ENCODE peak calls at places on chromosomes 13 and 19, in six cellular contexts. R is ELR, T is hippocampal formation, G is non-pigmented ciliary epithelial cell, B is EH, J is astrocyte of the spinal cord. V is an unnamed sample.

GRCh38 chr13:43583331-43583730 is 203.4 kb downstream of the ENOX1 start:
- DNase-seq in R (no peak), T (no peak), G (no peak), B (peak; percentile 51), J (no peak), V (no peak)

GRCh38 chr19:2431318-2432055 is 4.1 kb upstream of the TIMM13 start:
- DNase-seq in R (no peak), T (no peak), G (no peak), B (no peak), J (no peak), V (no peak)

GRCh38 chr13:114147803-114148520 is 15.5 kb upstream of the RASA3 start:
- DNase-seq in R (no peak), T (no peak), G (no peak), B (no peak), J (no peak), V (no peak)

GRCh38 chr19:14614099-14614412 is 31.2 kb downstream of the CLEC17A start:
- DNase-seq in R (no peak), T (no peak), G (no peak), B (no peak), J (no peak), V (no peak)

GRCh38 chr13:88736026-88736425 is 1064.9 kb downstream of the SLITRK5 start:
- DNase-seq in R (peak; percentile 52), T (no peak), G (no peak), B (no peak), J (no peak), V (no peak)

GRCh38 chr13:103663996-103664395 is 597.8 kb upstream of the SLC10A2 start:
- DNase-seq in R (no peak), T (no peak), G (no peak), B (no peak), J (no peak), V (no peak)

GRCh38 chr19:49421039-49421877 is 2.0 kb downstream of the PTH2 start:
- DNase-seq in R (peak; percentile 36), T (no peak), G (no peak), B (peak; percentile 74), J (peak; percentile 27), V (peak; percentile 43)

GRCh38 chr13:44452418-44452817 is 78.8 kb downstream of the SERP2 start:
- DNase-seq in R (no peak), T (no peak), G (no peak), B (no peak), J (no peak), V (no peak)

GRCh38 chr19:2164020-2164988 is 571 bp downstream of the DOT1L start:
- DNase-seq in R (peak; percentile 58), T (no peak), G (no peak), B (peak; percentile 24), J (no peak), V (peak; percentile 43)

GRCh38 chr13:40161931-40162330 is 504.5 kb downstream of the FOXO1 start:
- DNase-seq in R (no peak), T (no peak), G (no peak), B (no peak), J (no peak), V (no peak)

GRCh38 chr19:28898279-28898678 is 314.7 kb downstream of the UQCRFS1 start:
- DNase-seq in R (no peak), T (no peak), G (no peak), B (peak; percentile 59), J (no peak), V (no peak)

GRCh38 chr19:43639507-43640423 is at the start of gene CADM4:
- DNase-seq in R (peak; percentile 28), T (peak; percentile 40), G (no peak), B (no peak), J (no peak), V (no peak)

GRCh38 chr19:43726736-43727592 is 11.1 kb downstream of the IRGC start:
- DNase-seq in R (no peak), T (no peak), G (no peak), B (no peak), J (no peak), V (no peak)

GRCh38 chr19:53545271-53546065 is 7.5 kb downstream of the ZNF331 start:
- DNase-seq in R (peak; percentile 92), T (no peak), G (no peak), B (peak; percentile 93), J (peak; percentile 75), V (peak; percentile 49)

GRCh38 chr13:92355213-92355612 is 871.4 kb upstream of the GPC6 start:
- DNase-seq in R (peak; percentile 1), T (no peak), G (peak; percentile 6), B (no peak), J (peak; percentile 48), V (peak; percentile 23)

GRCh38 chr13:98591721-98592352 is 14.9 kb upstream of the STK24 start:
- DNase-seq in R (no peak), T (no peak), G (no peak), B (peak; percentile 21), J (no peak), V (no peak)

GRCh38 chr19:21699197-21699596 is 68.2 kb downstream of the ZNF100 start:
- DNase-seq in R (no peak), T (no peak), G (no peak), B (no peak), J (no peak), V (no peak)

GRCh38 chr19:45630463-45630862 is 8.7 kb downstream of the EML2 start:
- DNase-seq in R (peak; percentile 97), T (no peak), G (peak; percentile 85), B (peak; percentile 99), J (peak; percentile 92), V (peak; percentile 91)

GRCh38 chr13:44049546-44049945 is 169.8 kb downstream of the LACC1 start:
- DNase-seq in R (no peak), T (no peak), G (no peak), B (no peak), J (no peak), V (no peak)

GRCh38 chr13:99847318-99847750 is 124.2 kb downstream of the ZIC5 start:
- DNase-seq in R (no peak), T (no peak), G (no peak), B (no peak), J (no peak), V (no peak)

GRCh38 chr19:23762884-23763711 is 4.4 kb upstream of the ZNF681 start:
- DNase-seq in R (peak; percentile 68), T (peak; percentile 74), G (no peak), B (peak; percentile 47), J (peak; percentile 57), V (peak; percentile 61)

GRCh38 chr13:112106467-112107141 is 39.7 kb downstream of the SOX1 start:
- DNase-seq in R (no peak), T (peak; percentile 55), G (no peak), B (no peak), J (no peak), V (no peak)

GRCh38 chr13:68160466-68160865 is 930.3 kb upstream of the PCDH9 start:
- DNase-seq in R (no peak), T (no peak), G (no peak), B (no peak), J (no peak), V (no peak)

GRCh38 chr19:4431808-4432674 is 25.6 kb downstream of the UBXN6 start:
- DNase-seq in R (no peak), T (no peak), G (no peak), B (no peak), J (no peak), V (no peak)

GRCh38 chr19:44757735-44758505 is 9.4 kb downstream of the BCL3 start:
- DNase-seq in R (peak; percentile 51), T (peak; percentile 12), G (no peak), B (peak; percentile 65), J (peak; percentile 66), V (peak; percentile 74)

GRCh38 chr13:40692946-40693345 is 26.5 kb upstream of the FOXO1 start:
- DNase-seq in R (peak; percentile 48), T (no peak), G (no peak), B (peak; percentile 62), J (no peak), V (peak; percentile 49)

GRCh38 chr19:41754596-41754995 is 734 bp upstream of the CEACAM6 start:
- DNase-seq in R (no peak), T (no peak), G (no peak), B (no peak), J (no peak), V (no peak)

GRCh38 chr13:28623782-28624706 is 34.9 kb upstream of the POMP start:
- DNase-seq in R (no peak), T (no peak), G (no peak), B (peak; percentile 40), J (no peak), V (no peak)

GRCh38 chr13:31200636-31200970 is 828 bp downstream of the B3GLCT start:
- DNase-seq in R (peak; percentile 57), T (peak; percentile 31), G (no peak), B (peak; percentile 51), J (peak; percentile 21), V (peak; percentile 20)

GRCh38 chr13:32587014-32587773 is 942 bp downstream of the PDS5B start:
- DNase-seq in R (peak; percentile 69), T (peak; percentile 57), G (no peak), B (peak; percentile 72), J (peak; percentile 70), V (peak; percentile 76)

GRCh38 chr19:35714601-35715354 is 3.0 kb upstream of the KMT2B start:
- DNase-seq in R (no peak), T (no peak), G (no peak), B (no peak), J (no peak), V (no peak)